ENCODE peak calls at places on chromosome 12, in ten cellular contexts. W is HL-60, M is endothelial cell of umbilical vein, B is prostate gland, I is stomach, Q is HCT116, N is GM12892, D is SK-N-SH, O is suprapubic skin, T is sigmoid colon. U is an unnamed sample.

GRCh38 chr12:106672308-106673085 is 89.7 kb downstream of the RFX4 start:
- DNase-seq in W (no peak), M (no peak), B (no peak), I (no peak), Q (no peak), N (no peak), D (no peak), O (no peak), T (no peak), U (no peak)

GRCh38 chr12:6534914-6535696 is 788 bp downstream of the GAPDH start:
- DNase-seq in W (peak; percentile 90), M (peak; percentile 82), B (peak; percentile 60), I (peak; percentile 77), Q (no peak), N (peak; percentile 54), D (peak; percentile 81), O (peak; percentile 93), T (peak; percentile 92), U (peak; percentile 82)

GRCh38 chr12:41661141-41661540 is 473.0 kb downstream of the PDZRN4 start:
- DNase-seq in W (no peak), M (no peak), B (no peak), I (no peak), Q (no peak), N (no peak), D (no peak), O (no peak), T (no peak), U (no peak)

GRCh38 chr12:107148105-107148504 is 54.8 kb upstream of the CRY1 start:
- DNase-seq in W (no peak), M (no peak), B (no peak), I (no peak), Q (no peak), N (no peak), D (no peak), O (no peak), T (no peak), U (no peak)

GRCh38 chr12:14884458-14884878 is 1.2 kb downstream of the MGP start:
- DNase-seq in W (peak; percentile 85), M (peak; percentile 84), B (peak; percentile 75), I (peak; percentile 84), Q (no peak), N (peak; percentile 5), D (peak; percentile 9), O (peak; percentile 90), T (peak; percentile 95), U (peak; percentile 83)

GRCh38 chr12:92649511-92650227 is 53.1 kb upstream of the PLEKHG7 start:
- DNase-seq in W (peak; percentile 66), M (peak; percentile 75), B (peak; percentile 50), I (peak; percentile 46), Q (peak; percentile 76), N (peak; percentile 18), D (peak; percentile 65), O (no peak), T (peak; percentile 71), U (peak; percentile 55)

GRCh38 chr12:66149702-66150398 is 19.3 kb upstream of the LLPH start:
- DNase-seq in W (peak; percentile 93), M (peak; percentile 26), B (no peak), I (peak; percentile 74), Q (no peak), N (no peak), D (no peak), O (no peak), T (no peak), U (peak; percentile 64)

GRCh38 chr12:132593938-132594358 is 16.4 kb downstream of the LRCOL1 start:
- DNase-seq in W (peak; percentile 26), M (peak; percentile 97), B (peak; percentile 95), I (peak; percentile 95), Q (peak; percentile 95), N (no peak), D (peak; percentile 93), O (peak; percentile 90), T (peak; percentile 95), U (peak; percentile 95)

GRCh38 chr12:104522985-104523719 is 66.4 kb downstream of the CHST11 start:
- DNase-seq in W (peak; percentile 31), M (peak; percentile 26), B (no peak), I (no peak), Q (no peak), N (no peak), D (no peak), O (no peak), T (no peak), U (no peak)

DNA sequence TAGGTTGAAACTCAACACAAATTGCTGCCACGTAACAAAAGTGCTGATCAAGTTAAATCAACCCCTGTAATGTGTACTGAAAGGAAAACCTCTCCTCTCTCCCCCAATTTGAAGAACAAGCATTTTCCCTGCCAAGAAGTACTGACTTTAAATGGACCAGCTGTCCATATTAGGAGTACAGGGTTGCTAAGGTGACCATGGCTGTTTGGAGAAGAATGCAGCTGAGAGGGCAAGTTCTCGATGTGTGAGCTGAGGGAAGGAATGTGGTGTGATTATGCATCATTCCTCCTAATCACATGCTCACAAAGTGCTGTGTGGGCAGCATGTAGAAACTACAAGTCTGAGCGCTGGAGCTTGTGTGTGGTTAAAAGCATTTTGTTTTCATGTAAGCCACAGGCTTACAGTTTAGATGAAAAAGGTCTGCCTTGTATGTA is 50.9 kb upstream of the CCT2 start:
- DNase-seq in W (no peak), M (peak; percentile 71), B (no peak), I (no peak), Q (peak; percentile 7), N (no peak), D (no peak), O (no peak), T (peak; percentile 84), U (peak; percentile 32)
- TF ChIP-seq POLR2AphosphoS5 in W (no peak), M (no peak), B (peak; percentile 69), I (peak; percentile 67), Q (no peak), N (no peak), D (no peak), O (no peak), T (peak; percentile 43), U (peak; percentile 69)

DNA sequence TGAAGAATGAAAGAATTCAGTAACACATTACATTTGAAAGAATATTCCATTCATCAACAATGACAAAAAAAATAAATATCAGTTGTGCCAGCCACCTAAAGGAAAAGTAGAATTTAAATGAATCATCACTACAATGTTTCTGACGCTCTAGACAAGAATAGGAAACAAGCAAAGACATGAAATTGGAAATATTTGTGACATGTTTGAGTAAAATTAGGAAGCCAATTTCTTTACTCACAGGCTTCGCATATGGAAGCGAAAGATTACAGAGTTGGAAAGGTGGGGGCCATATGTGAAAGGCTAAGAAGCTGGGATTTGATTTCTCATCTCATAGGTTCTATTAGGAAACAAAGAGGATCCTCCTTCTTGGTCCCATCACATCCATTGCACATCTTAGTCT is 279.0 kb downstream of the IPO8 start:
- DNase-seq in W (no peak), M (no peak), B (no peak), I (no peak), Q (no peak), N (no peak), D (no peak), O (no peak), T (no peak), U (no peak)
- TF ChIP-seq POLR2AphosphoS5 in W (no peak), M (no peak), B (no peak), I (no peak), Q (no peak), N (no peak), D (no peak), O (no peak), T (no peak), U (no peak)

DNA sequence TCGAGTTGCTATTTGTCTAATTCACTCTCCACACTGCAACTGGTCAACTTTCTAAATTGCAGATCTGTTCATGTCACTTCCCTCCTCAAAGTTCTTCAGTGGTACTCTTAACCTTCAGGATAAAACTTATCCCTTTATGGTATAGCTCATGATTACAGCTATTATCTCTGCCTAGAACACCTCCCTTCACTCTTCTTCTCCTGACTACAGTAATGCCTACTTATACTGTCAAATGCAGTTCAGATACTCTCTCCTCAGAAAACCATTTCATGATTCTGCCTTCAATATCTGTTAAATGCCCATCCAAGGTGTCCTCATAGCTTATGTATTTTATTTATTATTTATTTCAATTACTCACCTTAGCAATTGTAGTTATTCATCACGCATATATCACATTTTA is 85.5 kb downstream of the FAR2 start:
- DNase-seq in W (no peak), M (no peak), B (no peak), I (no peak), Q (no peak), N (no peak), D (no peak), O (no peak), T (no peak), U (no peak)
- TF ChIP-seq POLR2AphosphoS5 in W (no peak), M (no peak), B (no peak), I (no peak), Q (no peak), N (no peak), D (no peak), O (no peak), T (no peak), U (no peak)

DNA sequence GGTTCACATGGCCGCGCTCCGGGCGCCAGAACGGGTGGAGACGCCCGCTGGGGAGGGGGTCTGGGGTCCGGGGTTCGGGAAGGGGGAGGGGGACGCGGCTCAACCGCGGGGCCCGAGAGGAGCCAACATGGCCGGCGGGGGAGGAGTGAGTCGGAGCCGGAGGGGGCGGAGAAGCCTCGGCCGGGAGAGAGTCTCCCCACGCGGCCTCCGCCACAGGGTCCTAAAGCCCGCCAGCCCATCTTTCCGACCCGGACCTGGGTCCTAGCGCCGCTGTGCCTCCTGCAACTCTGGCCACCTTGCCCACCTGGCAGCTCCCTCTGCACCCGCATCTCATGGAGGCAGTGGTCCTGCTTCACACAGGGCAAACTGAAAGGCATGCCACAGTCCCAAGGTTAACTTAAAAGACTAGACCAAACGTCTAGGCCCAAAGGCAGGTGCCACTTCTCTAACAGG is at the start of gene BAZ2A:
- DNase-seq in W (peak; percentile 90), M (peak; percentile 73), B (peak; percentile 92), I (peak; percentile 90), Q (peak; percentile 45), N (peak; percentile 91), D (peak; percentile 97), O (peak; percentile 96), T (peak; percentile 93), U (peak; percentile 93)
- TF ChIP-seq POLR2AphosphoS5 in W (no peak), M (peak; percentile 54), B (peak; percentile 77), I (peak; percentile 20), Q (peak; percentile 65), N (no peak), D (no peak), O (no peak), T (peak; percentile 44), U (peak; percentile 38)

U was measured in transverse colon.